ENCODE peak calls at places on chromosomes 2 and 18, in eight cellular contexts. K is mesendoderm, I is adrenal gland, V is left ventricle myocardium inferior, X is keratinocyte, N is thyroid gland, Y is HCT116, Q is Peyer's patch. M is an unnamed sample. For H3K36me3 and H3K4me1, the result is how much of the 10 kb centered on the place peaks cover.

GRCh38 chr2:237677951-237678481 is 50.6 kb downstream of the LRRFIP1 start:
- DNase-seq in Y (no peak), Q (no peak), N (no peak), K (no peak), I (no peak), X (no peak), V (no peak), M (no peak)

GRCh38 chr18:70221911-70222278 is 16.4 kb upstream of the RTTN start:
- DNase-seq in Q (no peak), Y (no peak), I (no peak), V (no peak), K (no peak), N (no peak), X (no peak), M (no peak)

GRCh38 chr2:133333189-133333588 is 235.1 kb downstream of the NCKAP5 start:
- DNase-seq in V (no peak), N (no peak), I (no peak), K (no peak), Y (no peak), Q (no peak), X (no peak), M (no peak)

GRCh38 chr2:205800804-205801203 is 118.5 kb downstream of the NRP2 start:
- DNase-seq in N (no peak), I (peak), K (no peak), Q (no peak), Y (no peak), X (no peak), V (no peak), M (peak)

GRCh38 chr2:31931916-31932315 is 78.9 kb downstream of the MEMO1 start:
- DNase-seq in Y (no peak), N (no peak), I (no peak), K (no peak), X (no peak), Q (no peak), V (no peak), M (no peak)

GRCh38 chr2:117724035-117724434 is 90.5 kb upstream of the DDX18 start:
- DNase-seq in V (no peak), Y (no peak), X (no peak), Q (no peak), K (no peak), I (no peak), N (no peak), M (no peak)

GRCh38 chr2:6576312-6576711 is 289.4 kb downstream of the CMPK2 start:
- DNase-seq in I (no peak), V (no peak), Q (no peak), K (no peak), Y (no peak), X (no peak), N (no peak), M (no peak)

GRCh38 chr2:80304522-80304878 is at the start of gene LRRTM1:
- DNase-seq in K (peak), N (peak), Q (no peak), I (no peak), V (no peak), Y (no peak), X (no peak), M (no peak)

GRCh38 chr2:85234879-85235278 is 92.9 kb downstream of the TGOLN2 start:
- DNase-seq in I (no peak), X (no peak), Y (no peak), Q (no peak), V (no peak), N (peak), K (peak), M (no peak)

GRCh38 chr2:85790499-85790898 is 36.7 kb downstream of the ATOH8 start:
- DNase-seq in N (no peak), X (no peak), I (no peak), Q (peak), V (no peak), Y (no peak), K (no peak), M (peak)

GRCh38 chr18:43482600-43482999 is 205.3 kb upstream of the SYT4 start:
- DNase-seq in Y (no peak), N (no peak), K (no peak), I (no peak), Q (no peak), V (no peak), X (no peak), M (peak)

GRCh38 chr18:63590368-63590767 is 3.2 kb downstream of the SERPINB13 start:
- DNase-seq in N (no peak), Q (no peak), I (no peak), V (no peak), X (no peak), Y (no peak), K (no peak), M (peak)

GRCh38 chr2:65919579-65920188 is 487.3 kb upstream of the SPRED2 start:
- DNase-seq in V (no peak), K (peak), I (no peak), N (no peak), X (no peak), Q (no peak), Y (no peak), M (no peak)

GRCh38 chr2:175743020-175743419 is 259.0 kb downstream of the LNPK start:
- DNase-seq in V (no peak), Y (no peak), X (no peak), Q (no peak), I (no peak), N (no peak), K (no peak), M (no peak)

GRCh38 chr2:150532883-150533282 is 45.4 kb upstream of the RND3 start:
- DNase-seq in X (no peak), I (no peak), N (no peak), Y (no peak), K (no peak), V (no peak), Q (no peak), M (no peak)

GRCh38 chr18:55007582-55007981 is 48.3 kb upstream of the CCDC68 start:
- DNase-seq in X (no peak), Q (no peak), Y (no peak), I (no peak), N (no peak), K (no peak), V (no peak), M (no peak)

GRCh38 chr18:77203071-77203470 is 46.6 kb upstream of the GALR1 start:
- DNase-seq in N (peak), I (no peak), K (peak), X (no peak), Y (no peak), V (no peak), Q (no peak), M (no peak)

GRCh38 chr18:42882146-42882545 is 233.3 kb downstream of the RIT2 start:
- DNase-seq in Y (no peak), N (no peak), K (no peak), V (no peak), Q (no peak), I (no peak), X (no peak), M (no peak)

GRCh38 chr2:287471-287885 is 413 bp downstream of the ALKAL2 start:
- DNase-seq in K (peak), N (peak), Q (no peak), V (no peak), X (no peak), I (peak), Y (no peak), M (peak)

GRCh38 chr2:190569994-190570755 is 35.7 kb upstream of the NEMP2 start:
- DNase-seq in K (no peak), Q (no peak), X (no peak), Y (no peak), I (no peak), N (no peak), V (no peak), M (no peak)

GRCh38 chr2:43238813-43239212 is 12.4 kb upstream of the ZFP36L2 start:
- DNase-seq in I (no peak), Y (no peak), Q (no peak), V (no peak), N (no peak), X (no peak), K (no peak), M (no peak)

GRCh38 chr2:25215948-25216679 is 47.7 kb upstream of the POMC start:
- DNase-seq in K (peak), Y (no peak), V (peak), I (peak), Q (peak), N (peak), X (peak), M (peak)

GRCh38 chr18:74137920-74138538 is 9.6 kb downstream of the FBXO15 start:
- DNase-seq in X (no peak), K (no peak), N (no peak), I (no peak), V (no peak), Y (no peak), Q (no peak), M (no peak)

GRCh38 chr2:95026471-95027368 is 1.2 kb downstream of the MAL start:
- DNase-seq in Q (no peak), V (no peak), I (no peak), X (no peak), N (peak), K (peak), Y (no peak), M (no peak)

GRCh38 chr2:229342376-229342775 is 71.3 kb upstream of the PID1 start:
- DNase-seq in Y (peak), Q (no peak), K (peak), X (no peak), I (peak), V (peak), N (peak), M (peak)

GRCh38 chr18:48656176-48656575 is 117.3 kb downstream of the CTIF start:
- DNase-seq in Y (no peak), Q (no peak), V (no peak), N (no peak), X (no peak), K (no peak), I (no peak), M (no peak)

GRCh38 chr2:40488927-40489677 is 37.2 kb upstream of the SLC8A1 start:
- DNase-seq in Y (no peak), N (no peak), K (peak), Q (no peak), V (no peak), I (no peak), X (no peak), M (no peak)

GRCh38 chr2:71060211-71060610 is 8.2 kb upstream of the NAGK start:
- DNase-seq in Q (no peak), I (no peak), Y (no peak), V (no peak), K (no peak), X (no peak), N (no peak), M (no peak)
- H3K36me3 ChIP-seq in Q (under half), I (under half), Y (under half), V (under half), K (under half), X (under half), N (under half), M (under half)

GRCh38 chr2:45834372-45834771 is 182.9 kb downstream of the PRKCE start:
- DNase-seq in V (no peak), Q (no peak), Y (no peak), N (no peak), K (no peak), I (no peak), X (no peak), M (no peak)

GRCh38 chr2:45834858-45835257 is 183.4 kb downstream of the PRKCE start:
- DNase-seq in X (no peak), K (no peak), I (no peak), V (no peak), Y (no peak), Q (no peak), N (no peak), M (no peak)

GRCh38 chr2:45837812-45838341 is 186.4 kb downstream of the PRKCE start:
- DNase-seq in K (no peak), N (no peak), V (no peak), X (no peak), I (no peak), Q (no peak), Y (no peak), M (no peak)

GRCh38 chr2:45836316-45836715 is 184.8 kb downstream of the PRKCE start:
- DNase-seq in V (no peak), Q (no peak), N (no peak), K (no peak), Y (no peak), I (no peak), X (no peak), M (no peak)

DNA sequence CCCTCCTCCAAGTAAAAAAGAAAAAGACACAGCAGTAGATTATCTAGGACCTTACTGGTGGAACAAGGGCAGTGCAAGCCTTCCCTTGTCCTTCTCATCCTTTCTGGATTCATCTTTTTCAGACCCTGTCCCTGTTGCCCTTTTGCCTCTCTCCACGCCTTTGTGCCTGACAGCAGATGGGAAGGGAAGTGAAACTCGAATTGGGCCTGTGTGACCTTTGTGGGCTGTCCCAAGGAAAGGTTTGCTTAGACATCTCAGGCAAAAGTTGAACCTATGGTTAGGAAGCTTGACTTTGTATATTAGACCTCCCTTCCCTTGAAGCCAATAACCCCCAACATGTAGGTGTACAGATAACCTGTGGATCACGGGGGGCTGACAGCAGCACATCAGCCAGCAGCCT is 185.3 kb downstream of the PRKCE start:
- DNase-seq in K (no peak), X (no peak), Y (no peak), V (no peak), I (no peak), N (no peak), Q (no peak), M (no peak)
- H3K4me1 ChIP-seq in K (under half), X (under half), Y (under half), V (under half), I (under half), N (under half), Q (under half), M (under half)

DNA sequence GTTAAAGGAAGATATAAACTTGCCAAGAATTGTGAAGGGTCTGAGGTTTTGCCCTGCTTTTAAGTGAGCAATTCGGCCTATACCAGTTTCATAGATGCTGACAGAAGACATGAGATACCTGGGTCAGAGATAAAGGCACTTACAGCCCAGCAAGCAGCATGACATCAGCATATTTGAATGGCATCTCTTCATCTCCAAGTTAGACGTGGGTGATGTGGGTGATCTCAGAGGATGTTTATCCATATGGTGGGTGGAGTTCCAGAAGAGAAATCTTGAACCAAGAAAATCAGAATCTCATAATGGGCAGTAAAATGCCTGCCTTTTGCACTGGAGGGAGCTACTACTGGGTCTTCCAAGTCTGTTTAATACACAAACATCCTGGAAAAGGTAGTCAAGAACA is 44.7 kb downstream of the GYPC start:
- DNase-seq in I (no peak), K (peak), V (no peak), Y (no peak), N (no peak), Q (no peak), X (no peak), M (no peak)
- H3K27ac ChIP-seq in I (no peak), K (no peak), V (peak), Y (no peak), N (no peak), Q (no peak), X (no peak), M (peak)

DNA sequence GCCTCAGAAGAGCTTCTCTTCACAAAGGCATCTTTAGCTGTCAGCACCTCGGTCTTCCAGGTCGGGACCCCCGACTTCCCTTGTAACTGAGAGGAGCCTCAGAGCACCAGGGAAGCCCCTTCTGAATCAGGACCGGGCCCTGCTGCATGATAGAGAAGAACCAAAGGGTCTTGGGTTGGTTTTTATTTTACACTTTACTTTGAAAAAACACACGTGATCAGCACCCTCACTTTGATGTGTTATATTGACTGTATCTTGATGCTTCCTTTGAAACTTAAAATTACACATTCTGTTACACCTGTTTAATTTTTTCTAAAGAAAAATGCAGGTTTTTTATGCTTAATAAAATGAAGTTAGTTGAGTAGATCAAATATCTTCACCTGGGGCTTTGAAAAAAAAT is 202.3 kb downstream of the FAM210A start:
- DNase-seq in I (no peak), K (no peak), X (no peak), Q (no peak), V (no peak), Y (no peak), N (no peak), M (no peak)
- H3K36me3 ChIP-seq in I (under half), K (under half), X (under half), Q (under half), V (under half), Y (under half), N (under half), M (under half)

GRCh38 chr2:239911630-239912071 is 113.5 kb downstream of the NDUFA10 start:
- DNase-seq in V (no peak), Q (peak), Y (no peak), I (no peak), K (no peak), X (no peak), N (no peak), M (no peak)
- H3K4me1 ChIP-seq in V (under half), Q (under half), Y (under half), I (under half), K (under half), X (under half), N (under half), M (under half)